ENCODE peak calls at places on chromosomes 5 and 9, in four cellular contexts. G, P, K and D are unnamed samples.

GRCh38 chr5:151492729-151493128 is 45.3 kb downstream of the SLC36A1 start:
- DNase-seq in G (no peak), P (no peak), K (no peak), D (no peak)

GRCh38 chr5:154447074-154447725 is 1.4 kb downstream of the SAP30L start:
- DNase-seq in G (no peak), P (no peak), K (no peak), D (no peak)

GRCh38 chr5:87268126-87268969 is 665 bp downstream of the RASA1 start:
- DNase-seq in G (peak), P (peak), K (peak), D (no peak)

GRCh38 chr5:157387683-157388093 is 72.3 kb upstream of the NIPAL4 start:
- DNase-seq in G (no peak), P (peak), K (peak), D (peak)

GRCh38 chr5:87539839-87540238 is 127.1 kb upstream of the CCNH start:
- DNase-seq in G (no peak), P (no peak), K (no peak), D (no peak)

GRCh38 chr5:135600141-135600570 is 21.4 kb upstream of the CXCL14 start:
- DNase-seq in G (no peak), P (no peak), K (no peak), D (no peak)

GRCh38 chr5:72015103-72015548 is 92.1 kb upstream of the MAP1B start:
- DNase-seq in G (no peak), P (peak), K (peak), D (no peak)

GRCh38 chr5:139985733-139986132 is 57.4 kb downstream of the NRG2 start:
- DNase-seq in G (no peak), P (peak), K (peak), D (peak)

GRCh38 chr5:1915316-1915715 is 32.6 kb upstream of the IRX4 start:
- DNase-seq in G (no peak), P (no peak), K (no peak), D (no peak)

GRCh38 chr9:99133145-99133544 is 28.2 kb downstream of the TGFBR1 start:
- DNase-seq in G (no peak), P (no peak), K (no peak), D (no peak)

GRCh38 chr5:141846031-141846430 is 32.2 kb downstream of the PCDH1 start:
- DNase-seq in G (no peak), P (peak), K (no peak), D (no peak)

GRCh38 chr9:89757776-89758528 is 153.1 kb downstream of the GADD45G start:
- DNase-seq in G (no peak), P (no peak), K (no peak), D (no peak)

GRCh38 chr5:69217154-69217731 is 17.4 kb upstream of the CDK7 start:
- DNase-seq in G (no peak), P (no peak), K (peak), D (no peak)

GRCh38 chr9:135369401-135369800 is 110.2 kb upstream of the PPP1R26 start:
- DNase-seq in G (no peak), P (no peak), K (no peak), D (no peak)

GRCh38 chr5:116864157-116864837 is 289.7 kb upstream of the SEMA6A start:
- DNase-seq in G (no peak), P (no peak), K (no peak), D (no peak)

GRCh38 chr5:87190687-87191086 is 77.0 kb upstream of the RASA1 start:
- DNase-seq in G (no peak), P (no peak), K (no peak), D (no peak)

GRCh38 chr5:56301041-56301440 is 67.9 kb upstream of the ANKRD55 start:
- DNase-seq in G (no peak), P (no peak), K (no peak), D (no peak)